ENCODE peak calls at places on chromosomes 3 and 15, in ten cellular contexts. N is HTR-8/SVneo, C is HCT116, D is activated T-cell treated with anti-CD3 and anti-CD28 coated beads for 4 hours, U is Caki2, W is H7, S is NCI-H1092, I is mesenteric fat pad, K is SK-N-DZ, Q is NAMALWA. Y is an unnamed sample.

GRCh38 chr3:171056528-171056927 is 30.0 kb upstream of the SLC2A2 start:
- DNase-seq in N (no peak), C (no peak), D (no peak), U (peak), W (no peak), S (no peak), I (no peak), K (no peak), Q (no peak), Y (no peak)

GRCh38 chr3:106578911-106579310 is 710.1 kb upstream of the CBLB start:
- DNase-seq in N (no peak), C (no peak), D (no peak), U (no peak), W (no peak), S (no peak), I (no peak), K (no peak), Q (no peak), Y (no peak)

GRCh38 chr3:37320276-37320675 is 145.9 kb upstream of the LRRFIP2 start:
- DNase-seq in N (no peak), C (no peak), D (no peak), U (no peak), W (no peak), S (no peak), I (no peak), K (no peak), Q (no peak), Y (no peak)

GRCh38 chr3:71546781-71547180 is 36.7 kb downstream of the FOXP1 start:
- DNase-seq in N (no peak), C (no peak), D (no peak), U (no peak), W (no peak), S (no peak), I (no peak), K (no peak), Q (no peak), Y (no peak)

GRCh38 chr3:40255532-40255931 is 54.0 kb upstream of the EIF1B start:
- DNase-seq in N (no peak), C (no peak), D (no peak), U (no peak), W (no peak), S (no peak), I (no peak), K (no peak), Q (no peak), Y (no peak)

GRCh38 chr3:12706504-12707253 is 42.8 kb upstream of the RAF1 start:
- DNase-seq in N (peak), C (peak), D (peak), U (peak), W (peak), S (peak), I (no peak), K (peak), Q (peak), Y (no peak)

GRCh38 chr3:146160964-146161724 is at the start of gene PLOD2:
- DNase-seq in N (peak), C (peak), D (no peak), U (peak), W (peak), S (no peak), I (peak), K (peak), Q (no peak), Y (peak)

GRCh38 chr15:45402955-45403892 is 24.9 kb upstream of the GATM start:
- DNase-seq in N (peak), C (no peak), D (no peak), U (peak), W (peak), S (no peak), I (no peak), K (no peak), Q (peak), Y (peak)

GRCh38 chr3:184583345-184584000 is 21.9 kb downstream of the EPHB3 start:
- DNase-seq in N (no peak), C (no peak), D (no peak), U (no peak), W (peak), S (no peak), I (no peak), K (no peak), Q (no peak), Y (no peak)

GRCh38 chr15:80110920-80111319 is 41.9 kb upstream of the FAH start:
- DNase-seq in N (no peak), C (no peak), D (no peak), U (no peak), W (no peak), S (no peak), I (no peak), K (no peak), Q (no peak), Y (no peak)

GRCh38 chr3:177673105-177673804 is 476.0 kb upstream of the TBL1XR1 start:
- DNase-seq in N (no peak), C (no peak), D (no peak), U (peak), W (no peak), S (no peak), I (no peak), K (no peak), Q (no peak), Y (no peak)

GRCh38 chr3:43692971-43693370 is 2.2 kb downstream of the ABHD5 start:
- DNase-seq in N (no peak), C (no peak), D (no peak), U (no peak), W (no peak), S (no peak), I (no peak), K (no peak), Q (no peak), Y (no peak)

GRCh38 chr15:88735212-88735611 is 68.0 kb upstream of the ACAN start:
- DNase-seq in N (no peak), C (no peak), D (no peak), U (no peak), W (no peak), S (no peak), I (no peak), K (no peak), Q (no peak), Y (no peak)

GRCh38 chr15:88878720-88879184 is 16.6 kb downstream of the HAPLN3 start:
- DNase-seq in N (peak), C (no peak), D (no peak), U (no peak), W (peak), S (peak), I (no peak), K (peak), Q (peak), Y (no peak)

GRCh38 chr3:69390771-69391170 is 4.9 kb upstream of the FRMD4B start:
- DNase-seq in N (no peak), C (no peak), D (no peak), U (no peak), W (no peak), S (no peak), I (no peak), K (no peak), Q (no peak), Y (no peak)

GRCh38 chr3:184058029-184058428 is 5.2 kb downstream of the HTR3C start:
- DNase-seq in N (no peak), C (no peak), D (no peak), U (no peak), W (no peak), S (no peak), I (peak), K (no peak), Q (no peak), Y (no peak)

GRCh38 chr15:85897207-85897817 is 102.6 kb upstream of the KLHL25 start:
- DNase-seq in N (no peak), C (no peak), D (no peak), U (no peak), W (no peak), S (no peak), I (no peak), K (peak), Q (no peak), Y (no peak)

GRCh38 chr15:62835762-62836161 is 206.8 kb upstream of the TPM1 start:
- DNase-seq in N (no peak), C (no peak), D (no peak), U (no peak), W (no peak), S (no peak), I (no peak), K (no peak), Q (no peak), Y (no peak)

GRCh38 chr3:113485161-113485609 is 29.8 kb downstream of the SPICE1 start:
- DNase-seq in N (no peak), C (no peak), D (peak), U (no peak), W (no peak), S (no peak), I (no peak), K (no peak), Q (no peak), Y (no peak)

GRCh38 chr3:11288021-11288491 is 15.9 kb downstream of the ATG7 start:
- DNase-seq in N (no peak), C (no peak), D (no peak), U (peak), W (no peak), S (no peak), I (no peak), K (no peak), Q (no peak), Y (no peak)

GRCh38 chr15:26691249-26691648 is 81.6 kb downstream of the GABRB3 start:
- DNase-seq in N (no peak), C (no peak), D (no peak), U (no peak), W (peak), S (no peak), I (no peak), K (no peak), Q (no peak), Y (no peak)

GRCh38 chr3:53102601-53103147 is 27.6 kb downstream of the RFT1 start:
- DNase-seq in N (no peak), C (no peak), D (no peak), U (no peak), W (no peak), S (no peak), I (no peak), K (no peak), Q (peak), Y (no peak)

GRCh38 chr15:81863157-81863556 is 182.7 kb downstream of the MEX3B start:
- DNase-seq in N (no peak), C (no peak), D (no peak), U (no peak), W (no peak), S (no peak), I (no peak), K (no peak), Q (no peak), Y (no peak)

GRCh38 chr3:126540342-126540849 is 16.4 kb downstream of the CHST13 start:
- DNase-seq in N (peak), C (peak), D (no peak), U (peak), W (no peak), S (no peak), I (peak), K (no peak), Q (no peak), Y (peak)

GRCh38 chr3:128745742-128746141 is 19.8 kb downstream of the RAB7A start:
- DNase-seq in N (no peak), C (no peak), D (no peak), U (no peak), W (peak), S (no peak), I (no peak), K (no peak), Q (no peak), Y (no peak)

GRCh38 chr3:195889843-195890407 is 18.4 kb downstream of the TNK2 start:
- DNase-seq in N (no peak), C (no peak), D (no peak), U (no peak), W (peak), S (no peak), I (no peak), K (no peak), Q (no peak), Y (no peak)

GRCh38 chr3:117059054-117059989 is 349.7 kb downstream of the TUSC7 start:
- DNase-seq in N (no peak), C (peak), D (no peak), U (peak), W (no peak), S (peak), I (no peak), K (peak), Q (peak), Y (no peak)

GRCh38 chr3:71389911-71390573 is 193.5 kb downstream of the FOXP1 start:
- DNase-seq in N (no peak), C (no peak), D (no peak), U (no peak), W (no peak), S (peak), I (no peak), K (no peak), Q (peak), Y (no peak)

GRCh38 chr3:195911946-195912270 is 3.6 kb upstream of the TNK2 start:
- DNase-seq in N (no peak), C (no peak), D (no peak), U (peak), W (no peak), S (no peak), I (no peak), K (no peak), Q (no peak), Y (no peak)

GRCh38 chr3:189871384-189871783 is 240.2 kb downstream of the TP63 start:
- DNase-seq in N (no peak), C (no peak), D (no peak), U (no peak), W (no peak), S (no peak), I (no peak), K (no peak), Q (no peak), Y (no peak)

GRCh38 chr3:194993896-194994295 is 277.1 kb downstream of the XXYLT1 start:
- DNase-seq in N (no peak), C (no peak), D (no peak), U (no peak), W (no peak), S (no peak), I (no peak), K (no peak), Q (no peak), Y (peak)

GRCh38 chr15:72864681-72865080 is 81.1 kb upstream of the ADPGK start:
- DNase-seq in N (no peak), C (no peak), D (no peak), U (no peak), W (no peak), S (no peak), I (no peak), K (no peak), Q (no peak), Y (no peak)

GRCh38 chr15:55744026-55744655 is 1.2 kb upstream of the PRTG start:
- DNase-seq in N (no peak), C (no peak), D (no peak), U (no peak), W (no peak), S (no peak), I (no peak), K (peak), Q (no peak), Y (no peak)

GRCh38 chr3:41985018-41985417 is 23.1 kb upstream of the ULK4 start:
- DNase-seq in N (no peak), C (no peak), D (no peak), U (no peak), W (no peak), S (no peak), I (no peak), K (no peak), Q (no peak), Y (no peak)

GRCh38 chr3:102682761-102683160 is 247.9 kb downstream of the ZPLD1 start:
- DNase-seq in N (no peak), C (no peak), D (no peak), U (no peak), W (no peak), S (no peak), I (no peak), K (no peak), Q (no peak), Y (no peak)

GRCh38 chr15:69780374-69780773 is 317.3 kb downstream of the TLE3 start:
- DNase-seq in N (no peak), C (no peak), D (no peak), U (no peak), W (no peak), S (no peak), I (no peak), K (no peak), Q (no peak), Y (no peak)

Y was measured in coronary artery.